ENCODE peak calls at places on chromosomes 12 and 14, in nine cellular contexts. Y, V, W, O, Z, T, F, C and X are unnamed samples.

GRCh38 chr12:56894698-56895368 is 39.4 kb downstream of the SDR9C7 start:
- DNase-seq in Y (no peak), O (no peak), W (no peak), T (no peak), C (no peak), V (no peak), Z (no peak), F (no peak), X (peak)

GRCh38 chr12:95922231-95922630 is 20.2 kb downstream of the CCDC38 start:
- DNase-seq in Z (no peak), T (no peak), V (peak), C (peak), Y (no peak), O (no peak), W (no peak), F (no peak), X (no peak)

GRCh38 chr12:26278266-26278665 is 82.9 kb downstream of the SSPN start:
- DNase-seq in Z (no peak), O (no peak), V (no peak), T (no peak), Y (no peak), F (no peak), C (no peak), W (no peak), X (no peak)

GRCh38 chr14:77143071-77143470 is 1.5 kb upstream of the ZDHHC22 start:
- DNase-seq in C (no peak), Z (no peak), O (no peak), F (no peak), V (no peak), Y (no peak), T (no peak), W (no peak), X (no peak)

GRCh38 chr14:99688629-99689028 is 4.5 kb downstream of the CYP46A1 start:
- DNase-seq in Y (peak), W (no peak), F (peak), C (no peak), O (no peak), T (no peak), V (no peak), Z (no peak), X (no peak)

GRCh38 chr12:54052745-54053624 is 650 bp upstream of the HOXC4 start:
- DNase-seq in V (no peak), C (no peak), Z (no peak), F (no peak), T (no peak), W (peak), Y (peak), O (no peak), X (no peak)

GRCh38 chr12:18861287-18861858 is 123.5 kb downstream of the CAPZA3 start:
- DNase-seq in Y (no peak), F (no peak), C (peak), Z (no peak), V (peak), O (peak), T (no peak), W (no peak), X (no peak)

GRCh38 chr12:46492471-46493351 is 120.1 kb upstream of the SLC38A2 start:
- DNase-seq in T (peak), V (peak), F (no peak), Y (no peak), Z (no peak), C (peak), W (no peak), O (peak), X (no peak)

GRCh38 chr14:23301969-23302289 is 730 bp downstream of the PPP1R3E start:
- DNase-seq in Z (no peak), F (no peak), C (no peak), T (no peak), W (no peak), V (no peak), Y (no peak), O (no peak), X (no peak)

GRCh38 chr12:106845910-106846309 is 71.4 kb downstream of the RIC8B start:
- DNase-seq in Y (no peak), F (no peak), C (no peak), Z (no peak), V (no peak), O (no peak), W (no peak), T (no peak), X (no peak)

GRCh38 chr12:6861391-6861790 is 5.9 kb upstream of the TPI1 start:
- DNase-seq in T (no peak), F (no peak), V (no peak), Z (no peak), W (no peak), Y (no peak), O (no peak), C (no peak), X (no peak)

GRCh38 chr12:58285551-58285950 is 344.2 kb downstream of the ATP23 start:
- DNase-seq in O (no peak), V (no peak), W (no peak), Y (no peak), F (no peak), T (no peak), C (no peak), Z (no peak), X (no peak)

GRCh38 chr14:95993768-95994592 is 45.2 kb upstream of the C14orf132 start:
- DNase-seq in Y (no peak), O (peak), W (no peak), Z (no peak), F (peak), C (peak), T (peak), V (peak), X (no peak)

GRCh38 chr12:70180140-70180539 is 63.1 kb upstream of the CNOT2 start:
- DNase-seq in O (no peak), C (no peak), Z (no peak), F (no peak), V (no peak), Y (no peak), T (no peak), W (no peak), X (no peak)

GRCh38 chr12:106954462-106955376 is 988 bp upstream of the TMEM263 start:
- DNase-seq in W (peak), O (no peak), C (peak), T (peak), V (peak), Y (peak), F (peak), Z (peak), X (no peak)

DNA sequence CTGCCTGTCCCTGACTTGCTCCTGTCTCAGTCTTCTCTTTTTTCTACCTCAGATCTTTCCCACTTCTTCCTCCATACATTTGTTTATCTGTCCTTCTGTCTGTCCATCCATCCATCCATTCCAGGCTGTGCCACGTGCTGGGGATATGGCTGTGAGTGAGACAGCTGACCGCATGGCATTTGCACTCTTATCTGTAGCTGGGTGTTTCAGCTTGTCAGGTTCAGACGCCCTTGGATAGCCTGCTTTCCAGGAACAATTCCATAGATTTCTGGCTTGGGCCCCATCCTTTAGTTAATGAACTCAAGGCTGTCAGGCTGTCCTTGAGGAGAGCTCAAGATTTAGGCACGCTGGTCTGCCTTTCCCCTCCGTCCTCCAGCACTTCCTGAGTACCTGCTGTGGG is 116.6 kb downstream of the TSPAN9 start:
- DNase-seq in Z (no peak), T (no peak), Y (no peak), F (no peak), V (no peak), W (no peak), O (no peak), C (no peak), X (no peak)
- H3K27ac ChIP-seq in Z (no peak), T (no peak), Y (no peak), F (no peak), V (no peak), W (no peak), O (no peak), C (no peak), X (no peak)

GRCh38 chr12:132162508-132163031 is 18.3 kb downstream of the NOC4L start:
- DNase-seq in W (peak), V (peak), Y (peak), C (peak), Z (no peak), T (no peak), O (no peak), F (no peak), X (no peak)
- H3K4me3 ChIP-seq in W (no peak), V (no peak), Y (no peak), C (no peak), Z (no peak), T (no peak), O (no peak), F (no peak), X (peak)

DNA sequence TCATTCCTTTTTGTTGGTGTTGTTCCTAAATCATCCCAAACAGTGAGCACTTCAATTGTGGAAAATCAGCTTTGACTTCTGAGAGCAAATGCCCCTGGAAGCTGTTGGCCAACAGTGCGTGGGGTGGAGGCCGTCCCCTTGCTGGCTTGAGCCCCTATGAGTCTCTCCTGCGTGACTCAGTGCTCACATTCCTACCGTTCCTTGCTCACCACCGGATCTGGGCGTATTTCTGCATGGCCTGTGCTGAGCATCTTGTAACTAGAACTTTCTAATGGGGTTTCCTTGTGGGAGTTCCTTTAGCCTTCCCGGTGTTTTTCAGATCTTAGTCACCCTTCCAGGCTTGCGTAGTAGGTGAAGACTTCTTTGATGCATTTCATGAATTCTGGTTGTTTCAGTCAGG is 14.7 kb downstream of the SERPINA1 start:
- DNase-seq in C (peak), O (peak), Z (peak), Y (peak), T (no peak), W (no peak), V (peak), F (no peak), X (no peak)
- H3K27ac ChIP-seq in C (peak), O (no peak), Z (no peak), Y (no peak), T (no peak), W (no peak), V (peak), F (no peak), X (no peak)

DNA sequence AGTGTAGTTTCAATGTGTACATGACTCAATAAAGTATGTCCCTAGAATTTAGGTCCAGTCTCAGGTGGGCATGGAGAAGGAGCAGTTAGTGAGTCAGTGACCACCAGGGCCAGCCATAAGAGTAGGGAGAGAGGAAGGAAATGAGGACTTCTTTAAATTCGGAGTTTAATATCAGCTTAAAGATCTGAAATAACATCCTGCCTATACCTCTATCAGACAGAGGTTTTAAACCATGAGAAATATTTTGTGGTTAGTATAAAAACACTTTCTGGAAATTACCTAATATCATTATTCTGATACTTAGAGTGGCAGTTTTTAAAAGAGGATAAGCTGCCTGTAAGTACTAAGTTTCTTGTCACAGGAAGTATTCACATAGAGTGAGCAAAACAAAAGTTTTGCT is 61.7 kb upstream of the ST8SIA1 start:
- DNase-seq in F (no peak), T (no peak), Z (no peak), W (peak), Y (no peak), O (no peak), C (no peak), V (no peak), X (no peak)
- H3K4me3 ChIP-seq in F (no peak), T (no peak), Z (no peak), W (no peak), Y (no peak), O (no peak), C (no peak), V (no peak), X (no peak)

GRCh38 chr12:14843425-14843887 is at the start of gene ART4:
- DNase-seq in T (no peak), Y (peak), Z (no peak), V (no peak), F (no peak), O (no peak), W (no peak), C (no peak), X (no peak)
- H3K27ac ChIP-seq in T (peak), Y (peak), Z (no peak), V (no peak), F (no peak), O (peak), W (no peak), C (no peak), X (peak)

GRCh38 chr12:65308601-65309071 is 30.2 kb downstream of the MSRB3 start:
- DNase-seq in C (peak), F (no peak), V (peak), T (no peak), Z (no peak), W (no peak), O (no peak), Y (no peak), X (no peak)

GRCh38 chr12:65308001-65308400 is 29.5 kb downstream of the MSRB3 start:
- DNase-seq in V (no peak), W (no peak), F (no peak), O (no peak), C (peak), Y (no peak), Z (no peak), T (no peak), X (no peak)

GRCh38 chr12:65306229-65306602 is 27.7 kb downstream of the MSRB3 start:
- DNase-seq in C (peak), T (no peak), W (no peak), Z (no peak), V (peak), Y (no peak), F (no peak), O (no peak), X (no peak)

GRCh38 chr12:65305346-65305950 is 27.0 kb downstream of the MSRB3 start:
- DNase-seq in V (no peak), Z (no peak), T (no peak), Y (no peak), F (no peak), C (peak), W (no peak), O (no peak), X (no peak)

DNA sequence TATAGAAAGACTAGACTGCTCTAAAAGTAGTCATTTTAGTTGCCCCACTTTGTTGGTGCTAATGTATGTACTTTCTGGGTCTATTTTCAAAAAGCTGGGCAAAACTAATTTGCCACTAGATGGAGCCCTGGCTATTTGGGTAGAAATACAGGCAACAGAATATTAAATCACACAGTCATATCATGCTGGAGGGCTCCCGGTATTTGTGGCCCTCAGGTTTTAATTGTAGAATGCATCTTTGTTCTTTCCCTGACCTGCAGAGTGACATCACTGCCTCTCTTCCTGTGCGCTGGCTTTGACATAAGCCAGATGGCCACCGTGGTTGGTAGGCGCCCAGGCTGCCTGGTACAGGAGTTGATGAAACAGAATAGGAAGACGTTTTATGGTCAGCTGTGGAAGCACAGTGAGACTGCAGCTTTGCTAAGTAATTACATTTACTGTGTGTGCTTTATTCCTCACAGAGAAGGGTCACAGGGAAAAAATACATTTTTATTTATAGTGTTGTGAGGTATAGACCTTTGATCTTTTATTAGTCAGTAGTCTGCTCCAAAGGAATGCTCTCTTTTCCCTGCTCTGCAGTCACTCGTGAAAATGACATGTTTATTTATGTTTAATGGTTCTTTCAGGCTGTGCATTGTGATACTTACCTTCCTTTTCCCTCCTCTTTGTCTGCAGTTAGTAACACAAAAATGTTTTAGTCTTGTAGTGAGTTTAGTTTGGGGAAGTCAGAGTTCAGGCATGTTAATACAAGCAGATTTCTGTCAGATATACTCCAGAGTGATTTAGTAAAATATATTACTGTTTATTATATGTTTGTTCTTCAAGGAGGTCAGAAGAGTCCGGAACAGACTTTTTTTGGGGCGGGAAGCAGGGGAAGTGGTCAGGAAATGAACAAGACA is 28.4 kb downstream of the MSRB3 start:
- DNase-seq in W (no peak), F (peak), T (no peak), Z (no peak), Y (no peak), O (peak), C (peak), V (peak), X (no peak)
- H3K4me3 ChIP-seq in W (no peak), F (no peak), T (no peak), Z (no peak), Y (no peak), O (no peak), C (no peak), V (no peak), X (no peak)